ENCODE peak calls at places on chromosomes 4 and X, in four cellular contexts. M is astrocyte, H is neural progenitor cell, K is endothelial cell of umbilical vein. C is an unnamed sample.

GRCh38 chr4:146567396-146567795 is 45.7 kb upstream of the SLC10A7 start:
- DNase-seq in M (no peak), H (no peak), K (no peak), C (no peak)

GRCh38 chrX:150324035-150324728 is 38.9 kb upstream of the MAMLD1 start:
- DNase-seq in M (peak), H (no peak), K (peak), C (peak)

GRCh38 chrX:49106930-49107329 is 16.6 kb downstream of the GPKOW start:
- DNase-seq in M (peak), H (peak), K (peak), C (peak)

GRCh38 chrX:30141966-30142365 is 73.4 kb upstream of the MAGEB2 start:
- DNase-seq in M (peak), H (peak), K (peak), C (peak)

GRCh38 chr4:70992354-70992753 is 1.1 kb upstream of the DCK start:
- DNase-seq in M (no peak), H (peak), K (no peak), C (no peak)

GRCh38 chr4:36004231-36004851 is 240.0 kb downstream of the ARAP2 start:
- DNase-seq in M (peak), H (no peak), K (no peak), C (no peak)

GRCh38 chr4:41611881-41612871 is 74.2 kb downstream of the LIMCH1 start:
- DNase-seq in M (peak), H (peak), K (peak), C (peak)

GRCh38 chr4:153114771-153115321 is 89.4 kb upstream of the TRIM2 start:
- DNase-seq in M (peak), H (no peak), K (no peak), C (peak)

GRCh38 chr4:77713884-77714283 is 105.3 kb downstream of the CNOT6L start:
- DNase-seq in M (no peak), H (no peak), K (no peak), C (no peak)

GRCh38 chrX:1521459-1521956 is 15.5 kb downstream of the P2RY8 start:
- DNase-seq in M (no peak), H (no peak), K (no peak), C (no peak)

GRCh38 chr4:184825394-184826314 is at the start of gene ACSL1:
- DNase-seq in M (peak), H (peak), K (peak), C (peak)

GRCh38 chr4:184826315-184827266 is 823 bp upstream of the ACSL1 start:
- DNase-seq in M (no peak), H (peak), K (peak), C (peak)

GRCh38 chr4:184824081-184824775 is 1.5 kb downstream of the ACSL1 start:
- DNase-seq in M (no peak), H (no peak), K (peak), C (no peak)

GRCh38 chr4:184822356-184822755 is 3.4 kb downstream of the ACSL1 start:
- DNase-seq in M (no peak), H (no peak), K (no peak), C (no peak)

GRCh38 chr4:184824776-184825393 is 883 bp downstream of the ACSL1 start:
- DNase-seq in M (no peak), H (no peak), K (peak), C (no peak)
- TF ChIP-seq EZH2 in M (no peak), H (peak), K (no peak), C (no peak)

DNA sequence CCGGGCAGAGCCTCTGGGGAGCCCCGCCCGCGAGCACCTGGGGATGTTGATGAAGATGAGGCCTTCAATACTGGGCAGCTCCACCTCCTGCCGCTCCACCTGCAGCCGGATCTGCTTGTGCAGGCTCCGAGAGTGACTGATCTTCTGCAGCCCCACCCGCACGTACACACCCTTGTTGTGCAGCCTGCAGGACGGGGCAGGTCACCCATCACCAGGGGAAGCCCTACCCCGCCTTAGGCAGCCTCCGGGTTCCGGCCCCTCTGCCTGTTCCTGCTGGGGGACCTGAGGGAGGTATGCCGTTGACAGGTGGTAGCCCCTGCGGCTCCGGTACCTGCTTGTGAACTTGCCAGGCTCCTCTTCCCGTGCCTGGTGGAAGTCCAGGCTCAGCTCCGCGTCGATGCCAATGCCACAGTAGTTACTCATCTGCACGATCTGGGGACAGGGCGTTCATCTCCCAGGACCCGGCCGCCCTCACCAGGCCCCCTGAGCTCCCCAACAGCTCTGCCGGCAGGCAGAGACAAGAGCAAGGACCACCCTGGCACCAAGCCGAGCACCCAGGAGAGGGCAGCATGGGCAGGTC is 11.6 kb downstream of the DGKQ start:
- DNase-seq in M (no peak), H (no peak), K (no peak), C (no peak)
- H3K4me3 ChIP-seq in M (no peak), H (no peak), K (no peak), C (no peak)

DNA sequence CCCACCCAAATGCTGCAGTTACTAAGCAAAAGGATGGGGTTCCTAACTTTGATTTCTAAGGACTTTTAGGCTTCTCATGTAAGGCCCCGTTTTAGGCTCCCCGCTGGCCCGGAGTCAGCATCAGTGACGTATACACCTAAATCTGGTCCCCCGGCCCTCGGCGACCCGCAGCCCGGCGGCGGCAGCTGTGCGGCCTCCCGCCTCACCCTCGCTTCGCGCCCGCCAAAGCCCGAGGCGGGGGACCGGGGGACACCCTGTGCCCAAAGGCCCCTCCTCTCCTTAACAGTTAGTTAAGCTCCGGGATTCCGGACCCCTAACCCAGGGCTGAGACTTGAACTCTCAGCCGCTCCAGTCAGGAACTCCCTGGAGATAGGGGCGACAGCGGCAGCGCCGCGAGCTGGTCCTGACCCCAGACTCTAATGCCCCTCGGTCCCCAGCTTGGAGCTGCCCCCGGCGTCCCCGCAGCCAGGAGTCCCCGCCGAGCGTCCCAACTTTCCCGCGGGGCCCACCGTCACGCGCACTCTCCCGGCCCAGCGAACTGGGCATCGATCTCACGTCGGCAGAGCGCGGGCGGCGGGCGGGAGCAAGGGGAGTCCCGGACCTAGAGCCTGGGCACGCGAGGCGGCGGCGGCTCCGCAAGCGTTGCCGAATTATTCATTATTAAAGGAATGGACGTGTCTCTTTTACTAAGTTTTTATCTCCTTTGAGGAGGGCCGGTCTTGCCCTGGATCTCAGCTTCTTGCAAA is 1.5 kb upstream of the NR3C2 start:
- DNase-seq in M (no peak), H (peak), K (peak), C (no peak)
- TF ChIP-seq EZH2 in M (peak), H (peak), K (no peak), C (no peak)

DNA sequence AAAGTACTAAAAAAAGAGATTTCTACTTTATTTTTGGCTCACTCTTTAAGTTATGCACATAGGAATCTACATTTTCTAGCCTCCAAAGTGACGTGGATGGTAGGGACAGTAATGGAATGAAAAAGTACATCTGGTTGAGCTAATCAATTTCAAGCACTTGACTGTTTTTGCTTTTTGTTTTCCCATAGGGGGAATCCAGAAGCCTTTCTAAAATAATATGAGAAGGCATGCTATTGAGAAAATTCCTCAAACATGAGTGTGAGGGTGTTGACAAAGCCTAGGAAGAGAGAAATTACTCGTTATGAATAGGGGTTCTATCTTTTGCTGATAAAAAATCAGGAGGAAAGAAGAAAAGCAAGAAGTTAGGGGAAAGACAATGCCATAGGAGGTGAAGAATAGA is 242.5 kb upstream of the PUDP start:
- DNase-seq in M (no peak), H (no peak), K (no peak), C (no peak)
- H3K4me3 ChIP-seq in M (no peak), H (no peak), K (no peak), C (no peak)